ENCODE peak calls at places on chromosomes 12 and 14, in five cellular contexts. N is GM12878, G is stomach, Q is left ventricle myocardium inferior, I is MM.1S. U is an unnamed sample.
A peak's percentile ranks its signal among the peaks of the same experiment; 100 is the strongest.

GRCh38 chr12:65403188-65403587 is 124.7 kb downstream of the MSRB3 start:
- DNase-seq in N (no peak), G (no peak), Q (no peak), I (no peak), U (no peak)

GRCh38 chr12:1474059-1474537 is 120.3 kb downstream of the FBXL14 start:
- DNase-seq in N (no peak), G (no peak), Q (no peak), I (no peak), U (peak; percentile 36)

GRCh38 chr12:115830070-115830469 is 447.4 kb downstream of the MED13L start:
- DNase-seq in N (no peak), G (no peak), Q (no peak), I (no peak), U (no peak)

GRCh38 chr14:103624860-103625259 is 4.2 kb upstream of the KLC1 start:
- DNase-seq in N (no peak), G (peak; percentile 68), Q (peak; percentile 72), I (no peak), U (peak; percentile 74)

GRCh38 chr12:59651230-59651920 is 55.5 kb downstream of the SLC16A7 start:
- DNase-seq in N (no peak), G (no peak), Q (no peak), I (no peak), U (no peak)

GRCh38 chr12:75944905-75945412 is 86.6 kb downstream of the PHLDA1 start:
- DNase-seq in N (no peak), G (no peak), Q (no peak), I (no peak), U (no peak)

GRCh38 chr12:77861317-77861716 is 30.6 kb downstream of the NAV3 start:
- DNase-seq in N (no peak), G (no peak), Q (no peak), I (no peak), U (no peak)

GRCh38 chr12:93707836-93708235 is 30.7 kb downstream of the CRADD start:
- DNase-seq in N (no peak), G (no peak), Q (no peak), I (no peak), U (no peak)

GRCh38 chr12:120844297-120844696 is 59.9 kb downstream of the SPPL3 start:
- DNase-seq in N (no peak), G (no peak), Q (no peak), I (no peak), U (no peak)

GRCh38 chr14:71117839-71118743 is 210.8 kb downstream of the PCNX1 start:
- DNase-seq in N (no peak), G (no peak), Q (no peak), I (no peak), U (no peak)

GRCh38 chr14:71206766-71207371 is 299.6 kb downstream of the PCNX1 start:
- DNase-seq in N (no peak), G (peak; percentile 26), Q (peak; percentile 55), I (no peak), U (peak; percentile 53)

GRCh38 chr12:110079477-110080400 is 31.4 kb upstream of the C12orf76 start:
- DNase-seq in N (peak; percentile 86), G (peak; percentile 44), Q (peak; percentile 40), I (peak; percentile 86), U (no peak)

GRCh38 chr12:30974746-30975500 is 48.4 kb downstream of the TSPAN11 start:
- DNase-seq in N (no peak), G (no peak), Q (no peak), I (no peak), U (no peak)

GRCh38 chr14:26596722-26597030 is 1.2 kb downstream of the NOVA1 start:
- DNase-seq in N (no peak), G (no peak), Q (peak; percentile 13), I (no peak), U (no peak)

GRCh38 chr12:51229116-51229515 is 9.5 kb upstream of the DAZAP2 start:
- DNase-seq in N (no peak), G (no peak), Q (no peak), I (no peak), U (no peak)

GRCh38 chr14:105187116-105187515 is 6.0 kb upstream of the NUDT14 start:
- DNase-seq in N (no peak), G (no peak), Q (no peak), I (no peak), U (no peak)

GRCh38 chr12:115078334-115078733 is 394.4 kb upstream of the TBX3 start:
- DNase-seq in N (no peak), G (no peak), Q (no peak), I (no peak), U (no peak)

GRCh38 chr12:6981152-6982052 is 10.7 kb downstream of the EMG1 start:
- DNase-seq in N (no peak), G (peak; percentile 55), Q (no peak), I (no peak), U (no peak)
- H3K27ac ChIP-seq in N (no peak overlapping the region), G (peak overlapping the region; percentile 69), Q (peak overlapping the region; percentile 76), I (no peak overlapping the region), U (no peak overlapping the region)

GRCh38 chr12:104741072-104741471 is 217.0 kb downstream of the SLC41A2 start:
- DNase-seq in N (no peak), G (no peak), Q (no peak), I (no peak), U (no peak)

GRCh38 chr12:104742551-104742961 is 215.5 kb downstream of the SLC41A2 start:
- DNase-seq in N (no peak), G (peak; percentile 44), Q (no peak), I (no peak), U (no peak)

GRCh38 chr12:104740668-104741067 is 217.4 kb downstream of the SLC41A2 start:
- DNase-seq in N (peak; percentile 87), G (no peak), Q (no peak), I (peak; percentile 31), U (no peak)

GRCh38 chr12:104743181-104743580 is 214.9 kb downstream of the SLC41A2 start:
- DNase-seq in N (no peak), G (no peak), Q (no peak), I (no peak), U (no peak)

DNA sequence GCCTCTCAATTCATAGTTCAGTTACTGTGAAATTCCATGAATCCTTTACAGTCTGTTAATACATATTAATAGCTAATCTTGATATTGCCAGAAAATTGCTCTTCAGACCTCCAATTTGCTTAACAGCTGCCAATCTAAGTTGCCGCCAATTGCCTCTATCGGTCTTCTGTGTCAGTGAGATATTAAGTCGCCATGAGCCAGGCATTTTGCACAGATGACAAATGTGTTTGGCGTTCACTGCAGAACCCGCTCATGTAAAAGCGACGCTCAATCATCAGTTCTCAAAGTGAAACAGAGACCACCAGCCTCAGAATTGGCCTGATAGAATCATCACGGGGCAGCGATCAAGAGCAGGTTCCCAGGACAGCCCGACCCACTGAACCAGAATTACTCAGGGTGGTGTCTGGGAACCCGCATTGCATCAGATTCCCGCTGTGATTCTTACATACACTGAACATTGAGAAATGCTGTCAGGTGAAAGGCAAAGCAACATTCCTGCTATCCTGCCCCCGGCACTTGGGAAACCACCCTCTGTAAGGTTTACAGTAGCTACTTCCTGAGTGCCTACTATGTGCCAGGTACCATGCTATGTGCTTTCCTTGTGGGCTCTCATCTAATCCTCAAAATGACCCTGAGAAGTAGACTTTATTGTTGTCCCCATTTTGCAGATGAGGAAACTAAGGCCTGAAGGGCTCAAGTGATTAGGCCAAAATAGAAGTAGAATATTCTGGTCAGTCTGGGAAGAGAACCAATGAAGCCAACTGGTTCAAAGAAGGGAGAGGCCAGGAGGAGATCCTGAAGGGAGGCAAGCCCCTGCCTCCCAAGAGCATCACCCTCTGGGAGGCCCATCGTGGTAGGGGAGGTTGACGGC is 216.4 kb downstream of the SLC41A2 start:
- DNase-seq in N (no peak), G (no peak), Q (no peak), I (no peak), U (no peak)
- H3K4me1 ChIP-seq in N (peaks cover 62% of the 10 kb centered on the region), G (peaks cover 43% of the 10 kb centered on the region), Q (peaks cover 13% of the 10 kb centered on the region), I (peaks cover 4% of the 10 kb centered on the region), U (peaks cover 18% of the 10 kb centered on the region)

DNA sequence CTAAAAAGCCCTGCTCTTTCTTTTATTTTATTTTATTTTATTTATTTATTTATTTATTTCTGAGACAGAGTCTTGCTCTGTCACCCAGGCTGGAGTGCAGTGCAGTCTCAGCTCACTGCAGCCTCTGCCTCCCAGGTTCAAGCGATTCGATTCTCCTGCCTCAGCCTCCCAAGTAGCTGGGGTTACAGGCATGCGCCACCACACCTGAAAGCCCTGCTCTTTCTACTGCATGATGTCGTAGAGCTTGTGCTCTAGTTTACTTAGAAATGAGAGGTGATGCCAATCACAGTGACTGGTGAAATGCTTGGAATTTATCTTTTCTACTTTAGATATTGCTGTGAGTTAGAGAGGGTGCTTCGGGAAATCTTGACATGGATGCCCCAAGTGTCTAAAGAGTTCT is 54.5 kb downstream of the DAD1 start:
- DNase-seq in N (no peak), G (no peak), Q (no peak), I (no peak), U (no peak)
- H3K27ac ChIP-seq in N (peak overlapping the region; percentile 97), G (no peak overlapping the region), Q (no peak overlapping the region), I (no peak overlapping the region), U (no peak overlapping the region)

GRCh38 chr12:132838464-132839080 is 9.9 kb upstream of the GOLGA3 start:
- DNase-seq in N (no peak), G (no peak), Q (no peak), I (no peak), U (no peak)

GRCh38 chr12:132840536-132840935 is 11.9 kb upstream of the GOLGA3 start:
- DNase-seq in N (no peak), G (no peak), Q (no peak), I (no peak), U (no peak)

GRCh38 chr12:132839558-132840235 is 11.0 kb upstream of the GOLGA3 start:
- DNase-seq in N (no peak), G (no peak), Q (no peak), I (no peak), U (no peak)

GRCh38 chr12:132841151-132841550 is 12.5 kb upstream of the GOLGA3 start:
- DNase-seq in N (no peak), G (no peak), Q (no peak), I (no peak), U (no peak)

GRCh38 chr12:132842449-132843045 is 13.9 kb upstream of the GOLGA3 start:
- DNase-seq in N (no peak), G (no peak), Q (no peak), I (no peak), U (no peak)
- H3K4me1 ChIP-seq in N (no peaks in the 10 kb centered on the region), G (peaks cover 9% of the 10 kb centered on the region), Q (no peaks in the 10 kb centered on the region), I (no peaks in the 10 kb centered on the region), U (peaks cover 8% of the 10 kb centered on the region)

U was measured in thoracic aorta.